ENCODE peak calls at places on chromosomes 6 and 20, in four cellular contexts. One of them, this sample, is unnamed.

GRCh38 chr20:45470939-45471338 is 1.4 kb downstream of the WFDC2 start:
- DNase-seq in IMR-90: no peak
- DNase-seq in mammary epithelial cell: no peak
- DNase-seq in foreskin fibroblast: no peak
- DNase-seq in this sample: no peak

GRCh38 chr20:8127553-8128255 is 4.4 kb upstream of the PLCB1 start:
- DNase-seq in mammary epithelial cell: no peak
- DNase-seq in IMR-90: peak
- DNase-seq in foreskin fibroblast: no peak
- DNase-seq in this sample: no peak

GRCh38 chr6:41325446-41326066 is 9.9 kb upstream of the NCR2 start:
- DNase-seq in foreskin fibroblast: no peak
- DNase-seq in IMR-90: no peak
- DNase-seq in mammary epithelial cell: no peak
- DNase-seq in this sample: no peak

GRCh38 chr6:122696079-122696478 is 83.4 kb upstream of the FABP7 start:
- DNase-seq in mammary epithelial cell: peak
- DNase-seq in foreskin fibroblast: peak
- DNase-seq in IMR-90: peak
- DNase-seq in this sample: peak

GRCh38 chr20:10177326-10177725 is 41.3 kb upstream of the SNAP25 start:
- DNase-seq in IMR-90: peak
- DNase-seq in foreskin fibroblast: peak
- DNase-seq in mammary epithelial cell: no peak
- DNase-seq in this sample: no peak

GRCh38 chr20:34343458-34344255 is 19.4 kb upstream of the ITCH start:
- DNase-seq in mammary epithelial cell: no peak
- DNase-seq in IMR-90: no peak
- DNase-seq in foreskin fibroblast: no peak
- DNase-seq in this sample: no peak

GRCh38 chr6:142478117-142478516 is 176.3 kb downstream of the ADGRG6 start:
- DNase-seq in mammary epithelial cell: peak
- DNase-seq in foreskin fibroblast: peak
- DNase-seq in IMR-90: peak
- DNase-seq in this sample: peak

GRCh38 chr20:64101731-64102621 is 5.4 kb downstream of the NPBWR2 start:
- DNase-seq in foreskin fibroblast: no peak
- DNase-seq in mammary epithelial cell: no peak
- DNase-seq in IMR-90: no peak
- DNase-seq in this sample: no peak

GRCh38 chr6:130848945-130849344 is 21.7 kb downstream of the SMLR1 start:
- DNase-seq in foreskin fibroblast: no peak
- DNase-seq in IMR-90: no peak
- DNase-seq in mammary epithelial cell: no peak
- DNase-seq in this sample: no peak

GRCh38 chr6:151882206-151882605 is 74.7 kb downstream of the ESR1 start:
- DNase-seq in IMR-90: no peak
- DNase-seq in mammary epithelial cell: no peak
- DNase-seq in foreskin fibroblast: no peak
- DNase-seq in this sample: no peak

GRCh38 chr20:43991982-43992381 is 77.3 kb downstream of the TOX2 start:
- DNase-seq in mammary epithelial cell: no peak
- DNase-seq in IMR-90: no peak
- DNase-seq in foreskin fibroblast: no peak
- DNase-seq in this sample: no peak

GRCh38 chr6:72547020-72547419 is 74.8 kb upstream of the KCNQ5 start:
- DNase-seq in mammary epithelial cell: no peak
- DNase-seq in foreskin fibroblast: no peak
- DNase-seq in IMR-90: no peak
- DNase-seq in this sample: no peak

GRCh38 chr6:145086197-145086596 is 649.1 kb downstream of the EPM2A start:
- DNase-seq in foreskin fibroblast: no peak
- DNase-seq in mammary epithelial cell: peak
- DNase-seq in IMR-90: no peak
- DNase-seq in this sample: no peak

GRCh38 chr6:72631480-72631879 is 9.6 kb downstream of the KCNQ5 start:
- DNase-seq in mammary epithelial cell: no peak
- DNase-seq in foreskin fibroblast: peak
- DNase-seq in IMR-90: peak
- DNase-seq in this sample: peak

GRCh38 chr6:4394786-4395185 is 259.4 kb upstream of the ECI2 start:
- DNase-seq in foreskin fibroblast: no peak
- DNase-seq in IMR-90: no peak
- DNase-seq in mammary epithelial cell: no peak
- DNase-seq in this sample: no peak

GRCh38 chr20:31721408-31722332 is 998 bp downstream of the BCL2L1 start:
- DNase-seq in IMR-90: no peak
- DNase-seq in foreskin fibroblast: no peak
- DNase-seq in mammary epithelial cell: no peak
- DNase-seq in this sample: no peak

GRCh38 chr20:11057624-11058023 is 383.8 kb upstream of the JAG1 start:
- DNase-seq in IMR-90: peak
- DNase-seq in foreskin fibroblast: peak
- DNase-seq in mammary epithelial cell: no peak
- DNase-seq in this sample: no peak

GRCh38 chr6:155142902-155143609 is 120.8 kb upstream of the CLDN20 start:
- DNase-seq in foreskin fibroblast: no peak
- DNase-seq in mammary epithelial cell: no peak
- DNase-seq in IMR-90: peak
- DNase-seq in this sample: no peak

GRCh38 chr6:68635706-68636513 is 828 bp downstream of the ADGRB3 start:
- DNase-seq in mammary epithelial cell: no peak
- DNase-seq in IMR-90: no peak
- DNase-seq in foreskin fibroblast: peak
- DNase-seq in this sample: no peak

GRCh38 chr20:58407966-58408557 is 19.0 kb downstream of the VAPB start:
- DNase-seq in mammary epithelial cell: no peak
- DNase-seq in IMR-90: no peak
- DNase-seq in foreskin fibroblast: no peak
- DNase-seq in this sample: no peak

GRCh38 chr20:18267815-18268214 is 20.5 kb upstream of the ZNF133 start:
- DNase-seq in IMR-90: no peak
- DNase-seq in foreskin fibroblast: no peak
- DNase-seq in mammary epithelial cell: no peak
- DNase-seq in this sample: no peak

GRCh38 chr6:168093071-168093505 is 14.1 kb upstream of the FRMD1 start:
- DNase-seq in mammary epithelial cell: no peak
- DNase-seq in IMR-90: no peak
- DNase-seq in foreskin fibroblast: no peak
- DNase-seq in this sample: no peak

GRCh38 chr20:3815703-3816315 is 4.5 kb upstream of the AP5S1 start:
- DNase-seq in foreskin fibroblast: no peak
- DNase-seq in mammary epithelial cell: no peak
- DNase-seq in IMR-90: no peak
- DNase-seq in this sample: no peak

GRCh38 chr6:96990462-96990861 is 65.9 kb downstream of the KLHL32 start:
- DNase-seq in mammary epithelial cell: no peak
- DNase-seq in foreskin fibroblast: no peak
- DNase-seq in IMR-90: no peak
- DNase-seq in this sample: no peak

GRCh38 chr6:159249150-159249549 is 80.0 kb downstream of the FNDC1 start:
- DNase-seq in IMR-90: no peak
- DNase-seq in mammary epithelial cell: no peak
- DNase-seq in foreskin fibroblast: peak
- DNase-seq in this sample: no peak

GRCh38 chr6:137389150-137389664 is 105.0 kb downstream of the OLIG3 start:
- DNase-seq in IMR-90: no peak
- DNase-seq in mammary epithelial cell: peak
- DNase-seq in foreskin fibroblast: no peak
- DNase-seq in this sample: no peak

GRCh38 chr6:26022166-26022510 is 59.5 kb downstream of the TRIM38 start:
- DNase-seq in IMR-90: peak
- DNase-seq in mammary epithelial cell: peak
- DNase-seq in foreskin fibroblast: peak
- DNase-seq in this sample: peak

GRCh38 chr6:3454206-3455016 is 2.4 kb downstream of the SLC22A23 start:
- DNase-seq in foreskin fibroblast: no peak
- DNase-seq in IMR-90: no peak
- DNase-seq in mammary epithelial cell: peak
- DNase-seq in this sample: no peak

GRCh38 chr6:4466260-4466659 is 309.9 kb upstream of the CDYL start:
- DNase-seq in mammary epithelial cell: no peak
- DNase-seq in foreskin fibroblast: no peak
- DNase-seq in IMR-90: peak
- DNase-seq in this sample: no peak

GRCh38 chr6:10401632-10402223 is 13.1 kb downstream of the TFAP2A start:
- DNase-seq in foreskin fibroblast: no peak
- DNase-seq in IMR-90: no peak
- DNase-seq in mammary epithelial cell: no peak
- DNase-seq in this sample: no peak

DNA sequence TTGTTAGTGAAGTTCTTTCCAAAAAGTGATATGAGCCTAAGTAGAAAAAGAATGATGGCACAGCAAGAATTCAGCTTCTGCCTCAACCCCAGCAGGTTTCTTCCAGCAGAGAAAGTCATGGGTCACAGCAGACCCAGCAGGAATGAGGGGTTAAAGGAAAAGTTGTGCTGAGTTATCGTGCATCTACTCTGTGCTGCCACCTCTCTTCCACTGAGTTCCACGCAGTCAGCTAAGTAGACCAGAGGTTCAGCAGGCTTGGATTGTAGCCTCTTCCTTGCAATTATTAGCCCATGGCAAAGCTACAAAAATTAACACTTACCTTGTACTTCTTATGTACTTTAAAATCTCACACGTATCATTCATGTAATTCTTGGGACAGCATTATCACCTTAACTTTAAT is 510.8 kb downstream of the PTPRT start:
- DNase-seq in foreskin fibroblast: no peak
- DNase-seq in mammary epithelial cell: no peak
- DNase-seq in IMR-90: no peak
- DNase-seq in this sample: no peak
- TF ChIP-seq CTCF in foreskin fibroblast: no peak
- TF ChIP-seq CTCF in mammary epithelial cell: no peak
- TF ChIP-seq CTCF in IMR-90: no peak
- TF ChIP-seq CTCF in this sample: no peak

DNA sequence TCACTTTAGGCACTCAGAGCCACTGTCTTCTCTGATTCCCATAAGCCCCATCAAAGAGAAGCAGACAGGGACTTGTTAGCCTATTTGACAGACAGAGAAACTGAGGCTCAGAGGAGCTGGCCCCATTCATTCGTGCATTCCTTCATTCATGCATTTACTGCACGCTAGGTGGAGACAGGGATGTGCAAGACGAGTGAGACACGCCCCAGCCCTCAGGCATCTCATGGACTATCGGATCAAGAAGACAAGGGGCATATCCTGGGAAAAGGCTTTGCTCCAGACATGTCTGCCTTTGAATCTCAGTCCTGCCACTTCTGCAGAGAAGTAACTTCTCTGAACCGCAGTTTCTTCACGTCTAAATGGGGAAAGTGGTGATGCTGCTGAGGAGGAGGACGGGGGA is 54.1 kb downstream of the BPIFB1 start:
- DNase-seq in mammary epithelial cell: no peak
- DNase-seq in foreskin fibroblast: no peak
- DNase-seq in IMR-90: no peak
- DNase-seq in this sample: no peak
- TF ChIP-seq CTCF in mammary epithelial cell: no peak
- TF ChIP-seq CTCF in foreskin fibroblast: no peak
- TF ChIP-seq CTCF in IMR-90: no peak
- TF ChIP-seq CTCF in this sample: no peak

GRCh38 chr6:90859612-90860011 is 272.7 kb upstream of the MAP3K7 start:
- DNase-seq in foreskin fibroblast: no peak
- DNase-seq in mammary epithelial cell: no peak
- DNase-seq in IMR-90: no peak
- DNase-seq in this sample: no peak
- TF ChIP-seq CTCF in foreskin fibroblast: no peak
- TF ChIP-seq CTCF in mammary epithelial cell: peak
- TF ChIP-seq CTCF in IMR-90: no peak
- TF ChIP-seq CTCF in this sample: no peak

DNA sequence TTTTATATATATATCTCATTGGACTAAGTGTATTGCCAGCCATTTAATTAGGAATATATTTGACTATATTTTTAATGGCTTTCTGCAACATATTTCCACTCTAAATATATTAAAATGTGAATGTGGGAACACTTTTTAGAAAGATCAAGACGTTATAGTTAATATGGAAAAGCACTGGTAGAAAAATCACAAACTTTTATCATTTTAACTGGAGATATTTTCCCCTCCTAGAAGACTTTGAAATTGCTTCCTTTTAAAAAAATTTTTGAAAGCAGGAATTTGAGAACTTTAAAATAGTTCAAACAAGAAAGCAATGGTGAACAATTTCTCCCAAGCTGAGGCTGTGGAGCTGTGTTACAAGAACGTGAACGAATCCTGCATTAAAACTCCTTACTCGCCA is at the start of gene TAAR9:
- DNase-seq in IMR-90: no peak
- DNase-seq in foreskin fibroblast: no peak
- DNase-seq in mammary epithelial cell: no peak
- DNase-seq in this sample: no peak
- TF ChIP-seq CTCF in IMR-90: no peak
- TF ChIP-seq CTCF in foreskin fibroblast: no peak
- TF ChIP-seq CTCF in mammary epithelial cell: no peak
- TF ChIP-seq CTCF in this sample: no peak

GRCh38 chr6:44396968-44397367 is 9.5 kb downstream of the CDC5L start:
- DNase-seq in foreskin fibroblast: no peak
- DNase-seq in mammary epithelial cell: no peak
- DNase-seq in IMR-90: no peak
- DNase-seq in this sample: no peak

GRCh38 chr6:44399991-44400390 is 12.5 kb downstream of the CDC5L start:
- DNase-seq in IMR-90: no peak
- DNase-seq in foreskin fibroblast: no peak
- DNase-seq in mammary epithelial cell: no peak
- DNase-seq in this sample: no peak

GRCh38 chr6:44395501-44395900 is 8.0 kb downstream of the CDC5L start:
- DNase-seq in foreskin fibroblast: no peak
- DNase-seq in IMR-90: no peak
- DNase-seq in mammary epithelial cell: no peak
- DNase-seq in this sample: no peak

GRCh38 chr6:44400572-44400971 is 13.1 kb downstream of the CDC5L start:
- DNase-seq in foreskin fibroblast: no peak
- DNase-seq in IMR-90: no peak
- DNase-seq in mammary epithelial cell: no peak
- DNase-seq in this sample: no peak

DNA sequence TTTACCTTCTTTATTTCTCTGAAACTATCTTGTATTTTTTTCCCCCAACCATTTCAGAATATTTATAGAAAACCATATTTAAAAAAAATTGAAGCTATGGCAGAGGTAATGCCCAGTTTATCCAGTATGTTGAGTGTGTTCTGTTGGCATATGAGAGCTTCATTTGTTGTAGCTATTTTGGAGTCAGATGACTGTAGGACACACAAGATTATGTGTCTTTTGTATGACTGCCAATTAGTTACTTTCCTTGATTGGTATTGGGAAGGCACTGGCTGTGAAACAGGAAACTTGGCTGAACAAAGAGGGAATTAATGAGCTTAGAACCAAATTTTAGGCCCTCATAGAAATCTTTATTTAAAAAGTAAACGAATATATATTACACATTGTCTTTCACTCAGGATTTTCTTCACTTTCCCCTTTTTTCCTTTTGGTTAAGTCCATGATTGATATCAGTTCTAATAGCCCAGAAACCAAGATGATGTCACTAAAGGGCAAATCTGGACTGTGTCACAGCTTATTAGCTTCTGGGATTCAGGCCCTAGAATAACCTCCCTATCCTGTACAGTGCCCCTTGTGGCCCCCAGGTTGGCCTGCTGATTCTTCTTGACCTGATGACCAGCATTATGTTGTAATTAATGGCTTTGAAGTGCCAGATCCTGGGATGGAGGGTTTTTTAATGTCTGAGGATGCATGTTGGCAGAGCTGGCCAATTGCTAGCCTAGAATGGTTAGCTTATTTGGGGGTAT is 10.1 kb downstream of the CDC5L start:
- DNase-seq in foreskin fibroblast: no peak
- DNase-seq in mammary epithelial cell: no peak
- DNase-seq in IMR-90: no peak
- DNase-seq in this sample: no peak
- TF ChIP-seq CTCF in foreskin fibroblast: no peak
- TF ChIP-seq CTCF in mammary epithelial cell: no peak
- TF ChIP-seq CTCF in IMR-90: no peak
- TF ChIP-seq CTCF in this sample: peak